ENCODE peak calls at places on chromosomes 11 and 22, in eight cellular contexts. H, O, P, V, E, G, Z and C are unnamed samples. For H3K27me3, the result is how much of the 10 kb centered on the place peaks cover.

GRCh38 chr22:19717691-19718254 is 3.5 kb downstream of the SEPTIN5 start:
- DNase-seq in H (no peak), O (peak), P (peak), V (peak), E (peak), G (peak), Z (peak), C (peak)

GRCh38 chr11:112852141-112852853 is 108.9 kb upstream of the NCAM1 start:
- DNase-seq in H (peak), O (no peak), P (no peak), V (no peak), E (no peak), G (no peak), Z (peak), C (no peak)

GRCh38 chr22:36731916-36732315 is 28.4 kb upstream of the CACNG2 start:
- DNase-seq in H (no peak), O (peak), P (no peak), V (peak), E (no peak), G (no peak), Z (no peak), C (no peak)

GRCh38 chr11:2483426-2483825 is 38.6 kb downstream of the KCNQ1 start:
- DNase-seq in H (no peak), O (no peak), P (no peak), V (peak), E (no peak), G (no peak), Z (no peak), C (no peak)

GRCh38 chr11:54979375-54979774 is 272.7 kb downstream of the OR4A5 start:
- DNase-seq in H (no peak), O (no peak), P (no peak), V (no peak), E (no peak), G (no peak), Z (no peak), C (no peak)

GRCh38 chr11:44680982-44681597 is 45.7 kb upstream of the TSPAN18 start:
- DNase-seq in H (peak), O (no peak), P (no peak), V (no peak), E (peak), G (no peak), Z (peak), C (no peak)

GRCh38 chr22:31952459-31952858 is 8.1 kb downstream of the YWHAH start:
- DNase-seq in H (peak), O (peak), P (no peak), V (no peak), E (no peak), G (no peak), Z (peak), C (no peak)

GRCh38 chr22:36383110-36383581 is 4.6 kb downstream of the MYH9 start:
- DNase-seq in H (peak), O (no peak), P (no peak), V (peak), E (no peak), G (no peak), Z (peak), C (peak)

GRCh38 chr22:40021401-40022000 is 26.7 kb downstream of the FAM83F start:
- DNase-seq in H (no peak), O (no peak), P (no peak), V (no peak), E (no peak), G (no peak), Z (no peak), C (no peak)
- H3K27ac ChIP-seq in H (no peak), O (no peak), P (no peak), V (no peak), E (no peak), G (no peak), Z (no peak), C (no peak)

GRCh38 chr22:22156716-22157499 is 87.7 kb upstream of the VPREB1 start:
- DNase-seq in H (no peak), O (peak), P (no peak), V (peak), E (peak), G (no peak), Z (peak), C (peak)
- H3K27me3 ChIP-seq in H (under half), O (under half), P (under half), V (under half), E (under half), G (under half), Z (under half), C (under half)

DNA sequence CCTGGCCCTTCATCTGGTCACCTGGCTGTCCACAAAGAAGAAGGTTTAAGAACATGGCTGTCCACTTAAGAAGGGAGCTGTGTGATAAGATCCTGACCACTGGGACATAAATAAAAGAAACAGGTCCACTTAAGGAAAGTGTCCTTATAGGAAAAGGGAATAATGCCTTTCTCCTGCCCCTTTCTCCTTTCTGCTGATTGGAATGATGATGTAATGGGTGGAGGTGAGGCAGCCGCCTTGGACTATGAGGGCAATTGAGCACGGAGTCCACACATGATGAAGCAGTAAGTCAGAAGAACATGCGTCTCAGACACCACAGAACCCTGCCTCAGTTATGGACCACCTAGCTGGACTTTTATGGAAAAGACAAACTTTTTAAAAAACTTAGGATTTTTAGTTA is 401.1 kb downstream of the SHANK2 start:
- DNase-seq in H (no peak), O (no peak), P (no peak), V (no peak), E (no peak), G (no peak), Z (no peak), C (no peak)
- H3K27ac ChIP-seq in H (no peak), O (no peak), P (no peak), V (no peak), E (no peak), G (no peak), Z (no peak), C (no peak)

DNA sequence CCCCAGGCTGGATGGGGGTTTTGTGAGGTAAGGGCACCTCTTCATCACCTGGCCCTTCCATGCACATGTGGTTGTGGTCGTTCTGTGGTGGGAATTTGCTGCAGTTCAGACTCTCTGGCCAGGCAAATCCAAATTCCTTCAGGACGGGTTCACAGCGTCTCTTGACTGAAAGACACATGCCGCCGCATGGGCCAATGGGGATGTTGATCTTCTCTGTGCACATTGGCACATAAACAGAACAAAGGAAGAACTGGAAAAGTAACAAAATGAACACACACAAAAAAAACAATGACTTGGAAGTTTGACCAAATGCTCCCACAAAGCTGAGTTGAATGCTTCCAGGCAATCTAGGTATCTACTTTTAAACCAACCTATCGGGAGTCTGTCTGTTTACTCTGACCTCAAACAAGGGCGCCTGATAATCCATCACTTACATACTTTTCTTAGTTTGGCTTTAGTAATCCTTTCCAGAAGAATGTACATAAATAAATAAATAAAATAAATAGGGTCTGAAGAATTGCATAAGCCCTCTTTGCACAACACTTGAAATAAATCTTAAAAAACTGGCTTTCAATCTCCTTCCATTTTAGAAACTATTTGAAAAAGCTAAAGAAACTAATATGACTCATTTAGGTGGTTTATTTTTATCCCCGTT is 2.8 kb downstream of the FZD4 start:
- DNase-seq in H (no peak), O (no peak), P (no peak), V (no peak), E (no peak), G (no peak), Z (peak), C (peak)
- H3K27me3 ChIP-seq in H (under half), O (under half), P (under half), V (under half), E (under half), G (under half), Z (under half), C (under half)